ENCODE peak calls at places on chromosomes 11 and 22, in seven cellular contexts. O, N, Y, F, P, S and Z are unnamed samples.

GRCh38 chr11:8698917-8699441 is 16.4 kb downstream of the RPL27A start:
- DNase-seq in P (no peak), S (no peak), F (peak), O (no peak), N (no peak), Y (no peak), Z (no peak)

GRCh38 chr22:49350441-49351121 is 477.1 kb downstream of the BRD1 start:
- DNase-seq in P (no peak), N (no peak), Y (no peak), F (no peak), S (no peak), O (no peak), Z (no peak)

GRCh38 chr11:46674463-46675287 is 25.7 kb downstream of the ARHGAP1 start:
- DNase-seq in N (peak), Y (peak), F (peak), S (peak), O (no peak), P (no peak), Z (no peak)

GRCh38 chr11:118051611-118052461 is 25.0 kb upstream of the TMPRSS4 start:
- DNase-seq in Y (no peak), O (no peak), N (no peak), P (peak), F (no peak), S (no peak), Z (no peak)

GRCh38 chr11:6225024-6225423 is 9.4 kb downstream of the FHIP1B start:
- DNase-seq in P (no peak), S (no peak), N (no peak), Y (no peak), F (no peak), O (no peak), Z (no peak)

GRCh38 chr11:45674481-45675190 is 9.2 kb upstream of the CHST1 start:
- DNase-seq in N (no peak), P (no peak), Y (no peak), O (no peak), S (no peak), F (no peak), Z (no peak)

GRCh38 chr11:123302751-123303195 is 107.7 kb upstream of the CLMP start:
- DNase-seq in O (peak), Y (no peak), F (no peak), N (no peak), S (no peak), P (peak), Z (no peak)

GRCh38 chr11:122140535-122140934 is 24.5 kb upstream of the BLID start:
- DNase-seq in F (no peak), O (no peak), Y (no peak), S (no peak), N (no peak), P (no peak), Z (no peak)

GRCh38 chr22:27987557-27987956 is 68.5 kb upstream of the PITPNB start:
- DNase-seq in O (no peak), N (no peak), P (no peak), Y (no peak), F (no peak), S (no peak), Z (no peak)

GRCh38 chr11:92764128-92764527 is 205.3 kb upstream of the MTNR1B start:
- DNase-seq in P (no peak), Y (no peak), O (no peak), F (no peak), N (no peak), S (no peak), Z (no peak)

GRCh38 chr11:110148775-110149744 is 55.9 kb downstream of the ZC3H12C start:
- DNase-seq in F (no peak), O (no peak), N (no peak), P (no peak), S (no peak), Y (peak), Z (no peak)

GRCh38 chr11:118342503-118343161 is at the start of gene CD3D:
- DNase-seq in S (peak), P (no peak), F (no peak), N (no peak), O (no peak), Y (peak), Z (no peak)

GRCh38 chr11:64314146-64314804 is 3.1 kb downstream of the TRMT112 start:
- DNase-seq in O (no peak), F (no peak), S (no peak), N (peak), Y (no peak), P (no peak), Z (no peak)

GRCh38 chr11:36019722-36020121 is 75.9 kb downstream of the LDLRAD3 start:
- DNase-seq in N (no peak), F (no peak), Y (no peak), O (no peak), P (no peak), S (no peak), Z (no peak)
- TF ChIP-seq TAF1 in N (no peak), F (no peak), Y (no peak), O (no peak), P (no peak), S (no peak), Z (no peak)

GRCh38 chr11:31233425-31233824 is 136.1 kb downstream of the DCDC1 start:
- DNase-seq in F (no peak), O (no peak), P (no peak), N (no peak), S (peak), Y (no peak), Z (no peak)
- TF ChIP-seq TAF1 in F (no peak), O (no peak), P (no peak), N (no peak), S (no peak), Y (no peak), Z (no peak)

DNA sequence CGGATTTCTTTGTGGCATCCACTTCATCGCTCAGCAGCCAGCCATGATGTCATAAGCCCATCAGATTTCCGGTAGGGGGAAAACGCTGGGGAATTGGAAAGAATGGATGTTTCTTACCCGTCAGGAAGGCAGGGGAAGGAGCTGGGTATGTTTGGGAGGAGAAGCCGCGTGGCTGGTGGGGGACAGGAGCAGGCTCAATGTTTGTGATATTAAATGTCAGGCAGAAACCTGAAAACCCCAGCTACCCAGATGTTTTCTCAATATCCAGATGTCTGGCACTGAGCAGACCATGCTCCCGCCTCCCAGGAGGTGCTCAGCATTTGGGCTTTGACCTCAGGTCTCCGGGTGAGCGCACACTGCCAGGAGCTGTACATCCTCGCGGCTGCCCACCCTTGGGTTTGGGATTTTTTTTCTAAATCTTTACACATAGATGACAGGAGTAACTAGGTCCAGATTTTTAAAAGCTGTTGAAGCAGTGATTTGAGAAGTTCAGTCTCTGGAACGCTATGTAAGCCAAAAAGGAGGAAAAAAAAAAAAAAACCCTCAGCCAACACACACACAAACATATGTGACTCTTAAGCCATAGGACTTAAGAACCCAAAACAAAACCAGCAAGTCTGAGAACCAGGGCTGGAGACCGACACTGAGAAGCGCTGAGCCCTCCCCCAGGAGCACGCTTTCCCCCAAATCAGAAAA is 67.4 kb downstream of the NFAM1 start:
- DNase-seq in O (no peak), P (no peak), F (no peak), S (no peak), N (peak), Y (no peak), Z (no peak)
- TF ChIP-seq TAF1 in O (no peak), P (no peak), F (no peak), S (no peak), N (no peak), Y (no peak), Z (no peak)

GRCh38 chr22:20419664-20419951 is 18.0 kb downstream of the SCARF2 start:
- DNase-seq in N (no peak), P (no peak), Y (no peak), O (no peak), F (no peak), S (no peak), Z (no peak)
- TF ChIP-seq TAF1 in N (no peak), P (no peak), Y (no peak), O (no peak), F (no peak), S (no peak), Z (no peak)

GRCh38 chr11:86816251-86816726 is 15.9 kb downstream of the PRSS23 start:
- DNase-seq in N (no peak), O (no peak), Y (no peak), P (no peak), S (no peak), F (no peak), Z (no peak)
- TF ChIP-seq TAF1 in N (no peak), O (no peak), Y (no peak), P (no peak), S (no peak), F (no peak), Z (no peak)

DNA sequence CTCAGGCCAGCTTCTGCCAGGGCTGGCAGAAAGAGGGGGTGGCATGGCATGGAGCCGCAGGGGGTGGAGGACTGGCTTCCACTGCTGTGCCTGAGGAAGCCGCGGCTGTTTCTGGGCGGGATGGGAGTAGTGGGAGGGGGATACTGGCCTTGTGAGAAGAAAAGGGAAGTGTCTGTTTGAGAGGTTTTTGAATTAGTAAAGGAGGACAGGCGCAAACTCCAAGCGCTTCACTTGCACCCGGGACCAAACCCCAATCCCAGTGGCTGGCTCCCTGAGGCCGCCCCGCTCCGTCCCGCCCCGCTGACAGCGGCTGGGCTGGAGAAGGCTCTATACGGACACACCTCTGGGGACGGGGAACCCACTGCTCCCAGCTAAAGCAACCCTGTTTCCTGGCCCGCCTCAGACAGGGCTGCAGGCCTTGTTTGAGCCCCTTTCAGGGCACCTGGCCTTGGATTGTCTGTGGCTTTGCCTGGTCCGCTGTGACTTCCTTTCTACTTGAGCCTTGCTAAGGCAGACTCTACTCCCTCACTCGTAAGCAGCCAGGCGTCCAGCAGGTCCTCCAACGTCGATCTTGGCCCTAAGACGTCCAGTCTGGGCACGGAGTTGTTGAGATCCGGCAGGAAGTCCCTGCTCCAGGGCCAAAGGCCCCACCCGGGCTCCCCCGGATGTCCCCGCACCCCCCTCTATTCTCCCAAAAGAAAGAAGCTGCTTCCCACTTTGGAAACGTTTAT is 2.2 kb downstream of the APOA1 start:
- DNase-seq in S (no peak), P (no peak), F (no peak), O (peak), Y (no peak), N (no peak), Z (no peak)
- TF ChIP-seq TAF1 in S (no peak), P (no peak), F (no peak), O (no peak), Y (no peak), N (no peak), Z (no peak)